ENCODE peak calls at places on chromosome 18, in six cellular contexts. C is neural crest cell; B is lung; Y is stimulated activated naive CD8-positive, alpha-beta T cell treated with anti-CD3 and anti-CD28 coated beads, Interleukin-15, Interleukin-2, amounts not matched to agents 100 U/mL and 50 U/mL, for 24 hours; A is NCI-H1092 treated with DMSO at 0.1 percent for 48 hours; J is GM04504. V is an unnamed sample.

GRCh38 chr18:72542993-72543361 is 1.2 kb downstream of the CBLN2 start:
- DNase-seq in C (peak), B (no peak), Y (no peak), A (peak), J (no peak), V (no peak)

GRCh38 chr18:26436176-26437031 is 111.9 kb downstream of the KCTD1 start:
- DNase-seq in C (no peak), B (no peak), Y (no peak), A (no peak), J (peak), V (peak)

GRCh38 chr18:79506191-79507075 is 110.7 kb downstream of the NFATC1 start:
- DNase-seq in C (no peak), B (no peak), Y (no peak), A (peak), J (peak), V (no peak)

GRCh38 chr18:54805571-54806334 is 22.5 kb upstream of the RAB27B start:
- DNase-seq in C (no peak), B (no peak), Y (no peak), A (no peak), J (no peak), V (no peak)

GRCh38 chr18:37385846-37386435 is 179.7 kb downstream of the CELF4 start:
- DNase-seq in C (no peak), B (no peak), Y (no peak), A (peak), J (peak), V (no peak)

GRCh38 chr18:62898359-62898758 is 183.0 kb downstream of the PHLPP1 start:
- DNase-seq in C (no peak), B (no peak), Y (no peak), A (no peak), J (no peak), V (no peak)

GRCh38 chr18:63604791-63605567 is 17.8 kb downstream of the SERPINB13 start:
- DNase-seq in C (no peak), B (no peak), Y (no peak), A (peak), J (no peak), V (no peak)

GRCh38 chr18:8426401-8426800 is 182.8 kb upstream of the RAB12 start:
- DNase-seq in C (peak), B (no peak), Y (peak), A (no peak), J (no peak), V (no peak)

GRCh38 chr18:3924455-3924854 is 474.5 kb downstream of the TGIF1 start:
- DNase-seq in C (no peak), B (no peak), Y (no peak), A (no peak), J (no peak), V (no peak)

GRCh38 chr18:24319757-24320156 is 77.9 kb downstream of the OSBPL1A start:
- DNase-seq in C (no peak), B (no peak), Y (no peak), A (no peak), J (no peak), V (no peak)

GRCh38 chr18:500556-501405 is at the start of gene COLEC12:
- DNase-seq in C (peak), B (peak), Y (no peak), A (no peak), J (no peak), V (no peak)

GRCh38 chr18:21083017-21083416 is 28.6 kb downstream of the ROCK1 start:
- DNase-seq in C (no peak), B (no peak), Y (no peak), A (no peak), J (no peak), V (no peak)

V was measured in GM04503.